ENCODE peak calls at places on chromosomes 2 and 18, in six cellular contexts. Q, F, B, A, P and R are unnamed samples.

GRCh38 chr2:53103661-53104060 is 663.9 kb upstream of the CHAC2 start:
- DNase-seq in F (no peak), P (no peak), Q (peak; percentile 22), B (peak; percentile 44), A (no peak), R (no peak)

GRCh38 chr2:47274780-47275117 is 119.6 kb upstream of the STPG4 start:
- DNase-seq in P (no peak), B (no peak), Q (no peak), A (no peak), F (no peak), R (no peak)

GRCh38 chr18:63339920-63340484 is 20.4 kb upstream of the BCL2 start:
- DNase-seq in A (no peak), B (no peak), F (peak; percentile 69), P (no peak), Q (peak; percentile 40), R (peak; percentile 36)

GRCh38 chr2:240498171-240498957 is 59.4 kb downstream of the ANKMY1 start:
- DNase-seq in Q (no peak), A (no peak), F (no peak), P (no peak), B (no peak), R (no peak)

GRCh38 chr2:109501461-109501860 is 112.3 kb downstream of the SEPTIN10 start:
- DNase-seq in F (no peak), P (no peak), Q (no peak), B (no peak), A (no peak), R (no peak)

GRCh38 chr2:152309352-152310214 is 25.4 kb upstream of the FMNL2 start:
- DNase-seq in F (peak; percentile 8), A (no peak), P (no peak), Q (no peak), B (no peak), R (no peak)

GRCh38 chr2:236180831-236181453 is 12.8 kb upstream of the GBX2 start:
- DNase-seq in Q (peak; percentile 73), P (peak; percentile 62), B (peak; percentile 41), F (peak; percentile 78), A (no peak), R (peak; percentile 65)

GRCh38 chr2:109612991-109613921 is 510 bp downstream of the SEPTIN10 start:
- DNase-seq in Q (peak; percentile 69), A (peak; percentile 59), B (peak; percentile 61), F (peak; percentile 62), P (peak; percentile 83), R (peak; percentile 51)

GRCh38 chr18:42937434-42937833 is 178.1 kb downstream of the RIT2 start:
- DNase-seq in F (no peak), Q (no peak), B (no peak), P (no peak), A (no peak), R (no peak)

GRCh38 chr2:96923810-96924774 is 54.2 kb upstream of the SEMA4C start:
- DNase-seq in A (no peak), Q (no peak), F (no peak), P (no peak), B (no peak), R (no peak)

GRCh38 chr2:238895901-238896600 is 48.2 kb downstream of the TWIST2 start:
- DNase-seq in Q (peak; percentile 91), F (no peak), P (peak; percentile 89), A (no peak), B (peak; percentile 93), R (no peak)

GRCh38 chr2:78061301-78061700 is 539.1 kb upstream of the LRRTM4 start:
- DNase-seq in B (no peak), P (no peak), F (no peak), A (no peak), Q (peak; percentile 11), R (no peak)
- H3K4me3 ChIP-seq in B (no peak overlapping the region), P (no peak overlapping the region), F (no peak overlapping the region), A (no peak overlapping the region), Q (no peak overlapping the region), R (no peak overlapping the region)

DNA sequence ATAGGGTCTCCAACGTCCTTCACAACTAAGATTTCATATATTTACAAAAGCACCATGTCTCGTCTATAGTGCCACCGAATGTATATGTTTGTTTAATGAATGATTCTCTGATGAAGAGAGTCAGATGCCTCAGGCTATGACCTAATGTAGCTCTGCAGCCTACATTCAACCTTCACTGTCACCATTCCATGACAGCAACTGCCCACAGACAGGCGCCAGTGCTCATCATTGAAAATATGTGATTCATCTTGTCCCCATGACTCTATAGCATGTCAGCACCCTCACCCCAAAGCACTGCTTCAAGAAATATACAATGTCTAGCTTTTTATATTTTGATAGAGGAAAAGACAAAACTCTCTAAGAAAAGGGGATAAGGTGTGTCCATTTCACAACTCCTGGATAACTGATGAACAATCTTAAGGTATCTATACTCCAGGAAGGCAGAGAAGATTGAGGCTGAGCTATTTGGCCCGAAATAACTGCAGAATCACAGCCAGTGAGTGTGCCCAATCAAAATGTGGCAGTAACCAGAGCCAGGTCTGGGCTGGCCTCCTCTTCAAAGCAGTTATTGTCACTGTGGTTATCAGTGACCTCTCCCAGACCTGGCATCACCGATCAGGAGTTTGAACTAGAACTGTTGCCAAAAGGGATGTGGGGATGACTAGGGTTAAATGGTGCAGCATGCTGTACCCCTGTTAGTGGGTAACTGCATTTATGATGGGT is 246.6 kb downstream of the SETBP1 start:
- DNase-seq in F (no peak), Q (no peak), B (no peak), A (peak; percentile 57), P (no peak), R (peak; percentile 75)
- TF ChIP-seq CTCF in F (no peak), Q (no peak), B (no peak), A (no peak), P (no peak), R (no peak)

GRCh38 chr2:27134781-27135470 is 490 bp upstream of the PREB start:
- DNase-seq in B (no peak), A (no peak), Q (no peak), P (no peak), F (no peak), R (no peak)
- H3K4me3 ChIP-seq in B (peak overlapping the region; percentile 19), A (peak overlapping the region; percentile 87), Q (peak overlapping the region; percentile 25), P (no peak overlapping the region), F (no peak overlapping the region), R (peak overlapping the region; percentile 20)

GRCh38 chr2:189425676-189426075 is 15.6 kb upstream of the WDR75 start:
- DNase-seq in Q (no peak), A (no peak), F (no peak), P (no peak), B (no peak), R (no peak)

GRCh38 chr2:189426886-189427285 is 14.4 kb upstream of the WDR75 start:
- DNase-seq in F (no peak), B (no peak), Q (no peak), A (no peak), P (no peak), R (no peak)

GRCh38 chr2:189424956-189425355 is 16.3 kb upstream of the WDR75 start:
- DNase-seq in B (no peak), A (no peak), Q (no peak), F (no peak), P (no peak), R (no peak)

DNA sequence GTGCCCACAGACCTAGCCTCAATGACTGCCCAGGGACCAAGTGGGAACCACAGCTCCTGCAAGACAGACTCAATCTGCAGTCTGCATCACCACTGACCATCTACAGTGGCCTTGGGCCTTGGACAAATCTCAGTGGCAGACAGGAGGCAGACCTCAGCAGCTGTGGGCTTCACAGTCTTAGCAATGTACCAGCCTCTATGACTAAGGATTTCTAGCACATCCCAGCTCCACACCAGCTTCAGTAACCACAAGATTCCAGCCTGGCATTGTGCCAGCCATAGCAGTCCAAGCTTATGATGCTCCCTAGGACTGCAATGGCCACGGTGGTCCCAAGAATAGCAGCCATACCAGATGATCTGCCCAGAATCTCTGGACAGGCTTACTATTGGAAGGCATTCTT is 19.6 kb upstream of the WDR75 start:
- DNase-seq in Q (peak; percentile 84), F (no peak), B (peak; percentile 85), A (peak; percentile 59), P (no peak), R (peak; percentile 65)
- TF ChIP-seq CTCF in Q (peak; percentile 7), F (peak; percentile 18), B (no peak), A (no peak), P (no peak), R (no peak)

DNA sequence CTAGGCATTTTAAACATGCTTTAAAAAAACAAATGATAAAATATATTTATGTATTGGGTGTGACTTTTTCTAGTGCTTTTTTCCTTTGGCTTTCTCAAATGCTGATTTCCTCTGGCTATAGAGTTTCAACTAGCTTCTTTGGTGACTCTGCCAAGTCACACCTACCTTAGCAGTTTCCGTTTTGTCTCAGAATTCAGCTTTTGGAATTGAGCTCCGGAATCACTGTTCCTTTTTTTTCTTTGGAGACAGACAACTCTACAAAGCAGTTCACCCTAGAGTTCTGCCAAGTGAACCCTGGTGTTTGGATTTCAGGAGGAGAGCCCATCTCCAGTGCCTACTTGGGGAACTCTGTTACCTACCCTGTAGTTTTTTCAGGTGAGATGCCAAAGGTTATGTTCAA is 89.9 kb downstream of the UPP2 start:
- DNase-seq in B (peak; percentile 4), F (no peak), P (no peak), A (no peak), Q (no peak), R (no peak)
- H3K4me3 ChIP-seq in B (peak overlapping the region; percentile 44), F (no peak overlapping the region), P (peak overlapping the region; percentile 6), A (no peak overlapping the region), Q (no peak overlapping the region), R (no peak overlapping the region)

DNA sequence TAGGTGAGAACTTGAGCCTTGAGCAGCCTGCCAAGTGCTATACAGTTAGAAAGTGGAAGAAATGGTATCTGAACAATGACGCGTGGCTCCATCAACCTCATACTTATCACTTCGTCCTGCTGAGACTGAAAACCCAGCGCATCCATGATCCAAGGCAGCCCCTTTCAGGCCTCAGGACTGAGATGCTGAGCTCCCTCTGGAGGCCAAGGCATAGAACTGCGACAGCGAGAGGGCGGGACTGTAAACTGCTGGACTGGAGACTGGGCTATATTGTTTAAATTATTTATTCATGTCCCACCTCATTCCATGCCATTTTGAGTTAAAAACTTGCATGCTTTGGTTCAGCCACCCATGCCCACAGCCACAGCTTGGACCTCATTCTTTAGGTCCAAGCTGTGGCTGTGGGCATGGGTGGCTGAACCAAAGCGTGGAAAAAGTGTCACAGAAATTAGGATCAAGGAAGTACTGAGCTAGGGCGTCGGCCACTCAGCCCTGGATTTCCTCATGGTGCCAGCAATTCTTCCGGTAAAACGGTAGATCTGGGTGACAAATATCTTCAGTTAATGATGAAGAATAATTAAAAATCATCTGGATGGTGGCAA is 195.5 kb downstream of the L3MBTL4 start:
- DNase-seq in P (peak; percentile 44), A (no peak), B (peak; percentile 31), Q (peak; percentile 69), F (peak; percentile 74), R (no peak)
- TF ChIP-seq CTCF in P (peak; percentile 7), A (no peak), B (peak; percentile 87), Q (peak; percentile 97), F (peak; percentile 85), R (no peak)